ENCODE peak calls at places on chromosomes 6 and 20, in five cellular contexts. One of them, this sample, is unnamed.

GRCh38 chr6:166152660-166153059 is 15.0 kb downstream of the TBXT start:
- DNase-seq in K562: no peak
- DNase-seq in tibial nerve: no peak
- DNase-seq in spleen: no peak
- DNase-seq in lower lobe of right lung: no peak
- DNase-seq in this sample: no peak

GRCh38 chr6:5761370-5761769 is 245.4 kb downstream of the NRN1 start:
- DNase-seq in K562: no peak
- DNase-seq in spleen: no peak
- DNase-seq in lower lobe of right lung: no peak
- DNase-seq in tibial nerve: peak; percentile 26
- DNase-seq in this sample: no peak

GRCh38 chr6:7787137-7787575 is 61.3 kb downstream of the BMP6 start:
- DNase-seq in K562: no peak
- DNase-seq in lower lobe of right lung: no peak
- DNase-seq in tibial nerve: peak; percentile 61
- DNase-seq in spleen: no peak
- DNase-seq in this sample: peak; percentile 96

GRCh38 chr6:17725083-17725482 is 18.4 kb upstream of the NUP153 start:
- DNase-seq in spleen: no peak
- DNase-seq in K562: peak; percentile 85
- DNase-seq in lower lobe of right lung: no peak
- DNase-seq in tibial nerve: no peak
- DNase-seq in this sample: peak; percentile 35

GRCh38 chr6:137775720-137776119 is 91.3 kb upstream of the TNFAIP3 start:
- DNase-seq in spleen: no peak
- DNase-seq in lower lobe of right lung: no peak
- DNase-seq in K562: no peak
- DNase-seq in tibial nerve: no peak
- DNase-seq in this sample: peak; percentile 81

GRCh38 chr6:106961801-106962200 is 12.7 kb downstream of the CD24 start:
- DNase-seq in spleen: no peak
- DNase-seq in lower lobe of right lung: no peak
- DNase-seq in K562: no peak
- DNase-seq in tibial nerve: no peak
- DNase-seq in this sample: no peak

GRCh38 chr6:57252975-57253374 is 30.9 kb upstream of the RAB23 start:
- DNase-seq in spleen: no peak
- DNase-seq in tibial nerve: no peak
- DNase-seq in lower lobe of right lung: no peak
- DNase-seq in K562: no peak
- DNase-seq in this sample: no peak

GRCh38 chr6:9233226-9233625 is 797.9 kb upstream of the SLC35B3 start:
- DNase-seq in K562: no peak
- DNase-seq in lower lobe of right lung: no peak
- DNase-seq in tibial nerve: no peak
- DNase-seq in spleen: no peak
- DNase-seq in this sample: no peak

GRCh38 chr20:10919549-10920140 is 245.8 kb upstream of the JAG1 start:
- DNase-seq in K562: no peak
- DNase-seq in lower lobe of right lung: no peak
- DNase-seq in tibial nerve: no peak
- DNase-seq in spleen: no peak
- DNase-seq in this sample: no peak

GRCh38 chr20:21618697-21619421 is 86.6 kb upstream of the PAX1 start:
- DNase-seq in spleen: no peak
- DNase-seq in tibial nerve: no peak
- DNase-seq in lower lobe of right lung: no peak
- DNase-seq in K562: peak; percentile 6
- DNase-seq in this sample: no peak

GRCh38 chr20:21609981-21610380 is 95.5 kb upstream of the PAX1 start:
- DNase-seq in spleen: no peak
- DNase-seq in K562: no peak
- DNase-seq in lower lobe of right lung: no peak
- DNase-seq in tibial nerve: no peak
- DNase-seq in this sample: no peak

GRCh38 chr20:21613512-21613911 is 92.0 kb upstream of the PAX1 start:
- DNase-seq in K562: no peak
- DNase-seq in tibial nerve: no peak
- DNase-seq in lower lobe of right lung: no peak
- DNase-seq in spleen: no peak
- DNase-seq in this sample: no peak

GRCh38 chr20:21615617-21616080 is 89.8 kb upstream of the PAX1 start:
- DNase-seq in tibial nerve: peak; percentile 59
- DNase-seq in K562: peak; percentile 53
- DNase-seq in spleen: no peak
- DNase-seq in lower lobe of right lung: peak; percentile 55
- DNase-seq in this sample: peak; percentile 40
- TF ChIP-seq CTCF in tibial nerve: peak; percentile 60
- TF ChIP-seq CTCF in K562: peak; percentile 68
- TF ChIP-seq CTCF in spleen: no peak
- TF ChIP-seq CTCF in lower lobe of right lung: peak; percentile 70
- TF ChIP-seq CTCF in this sample: peak; percentile 69

GRCh38 chr6:78830810-78831209 is 36.5 kb upstream of the IRAK1BP1 start:
- DNase-seq in spleen: no peak
- DNase-seq in tibial nerve: no peak
- DNase-seq in lower lobe of right lung: no peak
- DNase-seq in K562: no peak
- DNase-seq in this sample: no peak
- H3K4me1 ChIP-seq in spleen: no peaks in the 10 kb centered on the region
- H3K4me1 ChIP-seq in tibial nerve: no peaks in the 10 kb centered on the region
- H3K4me1 ChIP-seq in lower lobe of right lung: peaks cover 7% of the 10 kb centered on the region
- H3K4me1 ChIP-seq in K562: no peaks in the 10 kb centered on the region
- H3K4me1 ChIP-seq in this sample: no peaks in the 10 kb centered on the region

GRCh38 chr6:133313068-133313467 is 71.9 kb downstream of the EYA4 start:
- DNase-seq in tibial nerve: no peak
- DNase-seq in spleen: no peak
- DNase-seq in lower lobe of right lung: no peak
- DNase-seq in K562: no peak
- DNase-seq in this sample: no peak
- TF ChIP-seq CTCF in tibial nerve: no peak
- TF ChIP-seq CTCF in spleen: no peak
- TF ChIP-seq CTCF in lower lobe of right lung: no peak
- TF ChIP-seq CTCF in K562: no peak
- TF ChIP-seq CTCF in this sample: no peak

GRCh38 chr20:33304046-33304445 is 21.0 kb downstream of the BPIFB1 start:
- DNase-seq in tibial nerve: no peak
- DNase-seq in spleen: no peak
- DNase-seq in lower lobe of right lung: no peak
- DNase-seq in K562: no peak
- DNase-seq in this sample: no peak
- H3K4me1 ChIP-seq in tibial nerve: no peaks in the 10 kb centered on the region
- H3K4me1 ChIP-seq in spleen: peaks cover 4% of the 10 kb centered on the region
- H3K4me1 ChIP-seq in lower lobe of right lung: peaks cover 3% of the 10 kb centered on the region
- H3K4me1 ChIP-seq in K562: no peaks in the 10 kb centered on the region
- H3K4me1 ChIP-seq in this sample: no peaks in the 10 kb centered on the region

GRCh38 chr6:41092421-41093140 is 19.8 kb downstream of the NFYA start:
- DNase-seq in tibial nerve: no peak
- DNase-seq in spleen: no peak
- DNase-seq in lower lobe of right lung: no peak
- DNase-seq in K562: peak; percentile 20
- DNase-seq in this sample: peak; percentile 12
- TF ChIP-seq CTCF in tibial nerve: no peak
- TF ChIP-seq CTCF in spleen: no peak
- TF ChIP-seq CTCF in lower lobe of right lung: peak; percentile 19
- TF ChIP-seq CTCF in K562: peak; percentile 48
- TF ChIP-seq CTCF in this sample: peak; percentile 56

DNA sequence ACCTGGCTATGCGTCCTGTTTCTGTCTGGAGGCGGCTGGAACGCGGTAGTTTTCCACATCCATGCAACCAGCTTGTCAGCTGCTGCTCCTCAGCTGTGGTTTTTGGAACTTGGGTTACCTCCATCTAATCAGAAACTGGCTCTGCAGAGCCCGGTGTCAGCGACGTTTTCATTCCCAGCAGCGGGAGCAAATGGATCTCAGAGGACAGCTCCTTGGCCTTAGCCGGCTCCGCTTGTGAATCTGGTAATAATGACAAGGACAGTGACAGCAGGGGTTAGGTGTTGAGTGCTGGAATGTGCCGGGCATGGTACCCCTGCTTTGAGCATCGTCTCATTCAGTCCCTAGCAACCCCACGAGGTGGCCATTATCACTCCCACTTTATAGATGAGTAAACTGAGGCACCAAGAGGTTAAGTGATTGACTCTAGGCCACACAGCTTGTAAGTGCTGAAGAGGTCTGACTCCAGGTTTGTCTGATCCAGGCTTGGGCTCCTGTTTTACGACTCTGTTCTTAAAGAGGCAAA is 1.3 kb downstream of the SLCO4A1 start:
- DNase-seq in tibial nerve: no peak
- DNase-seq in K562: peak; percentile 18
- DNase-seq in lower lobe of right lung: no peak
- DNase-seq in spleen: no peak
- DNase-seq in this sample: no peak
- H3K4me1 ChIP-seq in tibial nerve: peaks cover 32% of the 10 kb centered on the region
- H3K4me1 ChIP-seq in K562: peaks cover 10% of the 10 kb centered on the region
- H3K4me1 ChIP-seq in lower lobe of right lung: peaks cover 68% of the 10 kb centered on the region
- H3K4me1 ChIP-seq in spleen: peaks cover 76% of the 10 kb centered on the region
- H3K4me1 ChIP-seq in this sample: no peaks in the 10 kb centered on the region

GRCh38 chr6:96279084-96279483 is 242.5 kb upstream of the UFL1 start:
- DNase-seq in lower lobe of right lung: no peak
- DNase-seq in K562: no peak
- DNase-seq in spleen: no peak
- DNase-seq in tibial nerve: no peak
- DNase-seq in this sample: no peak

DNA sequence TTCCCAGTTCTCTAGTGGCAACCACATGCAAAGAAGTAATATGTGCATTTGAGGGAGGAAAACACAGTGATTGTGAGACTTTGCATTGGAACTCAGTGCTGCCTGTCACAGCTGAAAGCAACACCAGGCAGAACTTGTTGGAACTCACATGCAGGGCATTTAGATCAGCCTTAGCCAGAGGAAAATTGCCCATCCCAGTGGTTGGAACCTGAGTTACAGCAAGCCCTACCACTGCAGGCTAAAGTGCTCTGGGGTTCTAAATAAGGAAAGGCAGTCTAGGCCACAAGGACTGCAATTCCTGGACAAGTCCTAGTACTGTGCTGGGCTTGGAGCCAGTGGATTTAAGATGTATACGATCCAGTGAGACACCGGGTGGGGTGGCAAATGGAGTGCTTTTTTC is 245.3 kb upstream of the UFL1 start:
- DNase-seq in K562: no peak
- DNase-seq in spleen: no peak
- DNase-seq in lower lobe of right lung: no peak
- DNase-seq in tibial nerve: no peak
- DNase-seq in this sample: no peak
- TF ChIP-seq CTCF in K562: no peak
- TF ChIP-seq CTCF in spleen: no peak
- TF ChIP-seq CTCF in lower lobe of right lung: no peak
- TF ChIP-seq CTCF in tibial nerve: no peak
- TF ChIP-seq CTCF in this sample: no peak

GRCh38 chr6:3741477-3741871 is 10.0 kb downstream of the PXDC1 start:
- DNase-seq in spleen: no peak
- DNase-seq in K562: no peak
- DNase-seq in tibial nerve: no peak
- DNase-seq in lower lobe of right lung: no peak
- DNase-seq in this sample: no peak
- H3K4me1 ChIP-seq in spleen: peaks cover 54% of the 10 kb centered on the region
- H3K4me1 ChIP-seq in K562: peaks cover 3% of the 10 kb centered on the region
- H3K4me1 ChIP-seq in tibial nerve: peaks cover 43% of the 10 kb centered on the region
- H3K4me1 ChIP-seq in lower lobe of right lung: peaks cover 64% of the 10 kb centered on the region
- H3K4me1 ChIP-seq in this sample: peaks cover 4% of the 10 kb centered on the region